ENCODE peak calls at places on chromosomes 6 and 20, in eight cellular contexts. One of them, this sample, is unnamed.

GRCh38 chr6:47992805-47993204 is 118.2 kb downstream of the PTCHD4 start:
- DNase-seq in HTR-8/SVneo: no peak
- DNase-seq in NCI-H1694 treated with DMSO at 0.1 percent for 48 hours: no peak
- DNase-seq in MV-4-11: no peak
- DNase-seq in astrocyte of the cerebellum: no peak
- DNase-seq in uterus: no peak
- DNase-seq in fibroblast of pulmonary artery: no peak
- DNase-seq in heart right ventricle: peak
- DNase-seq in this sample: no peak

GRCh38 chr6:99458319-99458718 is 33.2 kb upstream of the PNISR start:
- DNase-seq in heart right ventricle: no peak
- DNase-seq in uterus: no peak
- DNase-seq in HTR-8/SVneo: no peak
- DNase-seq in fibroblast of pulmonary artery: peak
- DNase-seq in MV-4-11: peak
- DNase-seq in astrocyte of the cerebellum: no peak
- DNase-seq in NCI-H1694 treated with DMSO at 0.1 percent for 48 hours: peak
- DNase-seq in this sample: peak

GRCh38 chr6:121826156-121826810 is 390.8 kb downstream of the GJA1 start:
- DNase-seq in MV-4-11: no peak
- DNase-seq in fibroblast of pulmonary artery: peak
- DNase-seq in heart right ventricle: no peak
- DNase-seq in HTR-8/SVneo: peak
- DNase-seq in NCI-H1694 treated with DMSO at 0.1 percent for 48 hours: no peak
- DNase-seq in uterus: no peak
- DNase-seq in astrocyte of the cerebellum: peak
- DNase-seq in this sample: no peak

GRCh38 chr6:36389353-36389752 is 1.9 kb upstream of the ETV7 start:
- DNase-seq in heart right ventricle: no peak
- DNase-seq in MV-4-11: no peak
- DNase-seq in astrocyte of the cerebellum: no peak
- DNase-seq in uterus: no peak
- DNase-seq in NCI-H1694 treated with DMSO at 0.1 percent for 48 hours: no peak
- DNase-seq in HTR-8/SVneo: no peak
- DNase-seq in fibroblast of pulmonary artery: no peak
- DNase-seq in this sample: no peak

GRCh38 chr6:122610690-122611455 is 668 bp downstream of the PKIB start:
- DNase-seq in HTR-8/SVneo: peak
- DNase-seq in uterus: no peak
- DNase-seq in NCI-H1694 treated with DMSO at 0.1 percent for 48 hours: peak
- DNase-seq in astrocyte of the cerebellum: no peak
- DNase-seq in MV-4-11: peak
- DNase-seq in fibroblast of pulmonary artery: peak
- DNase-seq in heart right ventricle: no peak
- DNase-seq in this sample: peak

GRCh38 chr6:136051140-136051775 is 198.9 kb downstream of the MTFR2 start:
- DNase-seq in MV-4-11: no peak
- DNase-seq in uterus: peak
- DNase-seq in fibroblast of pulmonary artery: peak
- DNase-seq in heart right ventricle: peak
- DNase-seq in NCI-H1694 treated with DMSO at 0.1 percent for 48 hours: no peak
- DNase-seq in astrocyte of the cerebellum: no peak
- DNase-seq in HTR-8/SVneo: peak
- DNase-seq in this sample: no peak

GRCh38 chr20:63223121-63223825 is 7.3 kb upstream of the YTHDF1 start:
- DNase-seq in uterus: no peak
- DNase-seq in HTR-8/SVneo: peak
- DNase-seq in astrocyte of the cerebellum: peak
- DNase-seq in fibroblast of pulmonary artery: peak
- DNase-seq in MV-4-11: peak
- DNase-seq in heart right ventricle: no peak
- DNase-seq in NCI-H1694 treated with DMSO at 0.1 percent for 48 hours: peak
- DNase-seq in this sample: no peak

GRCh38 chr20:407097-407952 is 774 bp upstream of the RBCK1 start:
- DNase-seq in heart right ventricle: peak
- DNase-seq in NCI-H1694 treated with DMSO at 0.1 percent for 48 hours: peak
- DNase-seq in astrocyte of the cerebellum: peak
- DNase-seq in MV-4-11: peak
- DNase-seq in HTR-8/SVneo: peak
- DNase-seq in fibroblast of pulmonary artery: peak
- DNase-seq in uterus: peak
- DNase-seq in this sample: peak

GRCh38 chr6:154197176-154197850 is 158.3 kb downstream of the OPRM1 start:
- DNase-seq in HTR-8/SVneo: no peak
- DNase-seq in NCI-H1694 treated with DMSO at 0.1 percent for 48 hours: no peak
- DNase-seq in fibroblast of pulmonary artery: peak
- DNase-seq in uterus: no peak
- DNase-seq in MV-4-11: no peak
- DNase-seq in heart right ventricle: no peak
- DNase-seq in astrocyte of the cerebellum: peak
- DNase-seq in this sample: no peak

GRCh38 chr6:6694825-6695710 is 106.5 kb downstream of the LY86 start:
- DNase-seq in MV-4-11: no peak
- DNase-seq in heart right ventricle: peak
- DNase-seq in astrocyte of the cerebellum: no peak
- DNase-seq in fibroblast of pulmonary artery: no peak
- DNase-seq in uterus: peak
- DNase-seq in NCI-H1694 treated with DMSO at 0.1 percent for 48 hours: no peak
- DNase-seq in HTR-8/SVneo: no peak
- DNase-seq in this sample: no peak

GRCh38 chr6:165677091-165677490 is 14.1 kb upstream of the PDE10A start:
- DNase-seq in astrocyte of the cerebellum: no peak
- DNase-seq in NCI-H1694 treated with DMSO at 0.1 percent for 48 hours: no peak
- DNase-seq in HTR-8/SVneo: no peak
- DNase-seq in MV-4-11: no peak
- DNase-seq in heart right ventricle: no peak
- DNase-seq in uterus: no peak
- DNase-seq in fibroblast of pulmonary artery: no peak
- DNase-seq in this sample: no peak

GRCh38 chr6:150229775-150230561 is 87.1 kb downstream of the PPP1R14C start:
- DNase-seq in fibroblast of pulmonary artery: no peak
- DNase-seq in heart right ventricle: no peak
- DNase-seq in MV-4-11: no peak
- DNase-seq in NCI-H1694 treated with DMSO at 0.1 percent for 48 hours: no peak
- DNase-seq in HTR-8/SVneo: peak
- DNase-seq in uterus: no peak
- DNase-seq in astrocyte of the cerebellum: no peak
- DNase-seq in this sample: peak

This sample was measured in NCI-H524.